ENCODE peak calls at places on chromosomes 11 and 22, in eight cellular contexts. X is pulmonary artery endothelial cell; A is GM19239; E is NCI-H510A treated with DMSO at 0.1 percent for 48 hours; P is activated CD8-positive, alpha-beta memory T cell treated with anti-CD3 and anti-CD28 coated beads for 1 hour; Q is stimulated activated CD8-positive, alpha-beta memory T cell treated with anti-CD3 and anti-CD28 coated beads, Interleukin-7, amount 100 ng/mL, for 48 hours; R is Peyer's patch; C is GOT3. F is an unnamed sample.

GRCh38 chr11:79209540-79210266 is 231.1 kb downstream of the TENM4 start:
- DNase-seq in Q (no peak), R (no peak), C (no peak), P (no peak), E (peak), X (no peak), A (no peak), F (no peak)

GRCh38 chr11:110409174-110409573 is 20.6 kb upstream of the FDX1 start:
- DNase-seq in P (no peak), E (no peak), Q (no peak), R (no peak), C (no peak), X (no peak), A (no peak), F (no peak)

GRCh38 chr11:78564037-78564888 is 10.4 kb downstream of the NARS2 start:
- DNase-seq in Q (no peak), E (peak), A (no peak), P (no peak), X (peak), R (no peak), C (no peak), F (peak)

GRCh38 chr11:61334434-61335354 is 1.7 kb downstream of the TKFC start:
- DNase-seq in Q (no peak), A (no peak), C (no peak), P (no peak), E (no peak), X (no peak), R (peak), F (peak)

GRCh38 chr11:86914836-86915519 is 40.2 kb downstream of the FZD4 start:
- DNase-seq in Q (no peak), X (no peak), E (no peak), C (no peak), A (no peak), P (no peak), R (no peak), F (no peak)

GRCh38 chr11:9493492-9493891 is 32.7 kb downstream of the ZNF143 start:
- DNase-seq in R (no peak), E (no peak), P (no peak), Q (no peak), C (no peak), X (no peak), A (no peak), F (no peak)

GRCh38 chr11:10770626-10771254 is 19.7 kb downstream of the CTR9 start:
- DNase-seq in C (no peak), P (no peak), X (no peak), R (no peak), Q (no peak), A (no peak), E (peak), F (peak)

GRCh38 chr11:43735931-43736330 is 55.4 kb downstream of the HSD17B12 start:
- DNase-seq in X (no peak), R (no peak), P (no peak), C (no peak), E (no peak), Q (no peak), A (no peak), F (no peak)

GRCh38 chr22:50481440-50482106 is at the start of gene ADM2:
- DNase-seq in Q (peak), P (peak), R (peak), E (no peak), X (no peak), C (no peak), A (no peak), F (no peak)

GRCh38 chr22:32794449-32795213 is 6.9 kb upstream of the TIMP3 start:
- DNase-seq in Q (no peak), X (no peak), C (no peak), E (no peak), P (no peak), R (no peak), A (no peak), F (no peak)

GRCh38 chr22:44537016-44537936 is 39.2 kb upstream of the RTL6 start:
- DNase-seq in E (no peak), Q (no peak), A (no peak), R (no peak), P (no peak), C (no peak), X (no peak), F (no peak)

GRCh38 chr11:73308003-73308962 is at the start of gene ARHGEF17:
- DNase-seq in E (peak), A (no peak), Q (no peak), R (peak), P (peak), X (peak), C (peak), F (peak)

GRCh38 chr11:72831521-72832300 is 17.5 kb downstream of the ATG16L2 start:
- DNase-seq in E (peak), A (no peak), Q (no peak), X (no peak), C (no peak), R (peak), P (no peak), F (peak)

GRCh38 chr11:65013692-65014145 is 241 bp upstream of the ARL2 start:
- DNase-seq in P (peak), X (peak), Q (peak), R (peak), C (peak), E (no peak), A (peak), F (peak)